ENCODE peak calls at places on chromosomes 5 and 9, in four cellular contexts. E, K, U and L are unnamed samples.

GRCh38 chr9:13705913-13706312 is 426.4 kb upstream of the MPDZ start:
- DNase-seq in E (no peak), K (no peak), U (no peak), L (no peak)

GRCh38 chr5:138601444-138601843 is 26.2 kb upstream of the HSPA9 start:
- DNase-seq in E (no peak), K (no peak), U (no peak), L (no peak)

GRCh38 chr5:136053336-136054121 is 24.7 kb downstream of the TGFBI start:
- DNase-seq in E (no peak), K (peak), U (no peak), L (no peak)

GRCh38 chr9:123036886-123037540 is 3.5 kb downstream of the GPR21 start:
- DNase-seq in E (no peak), K (no peak), U (no peak), L (no peak)

GRCh38 chr9:37608250-37608649 is 15.9 kb upstream of the TOMM5 start:
- DNase-seq in E (no peak), K (no peak), U (no peak), L (no peak)

GRCh38 chr5:54315736-54316135 is 5.4 kb upstream of the ARL15 start:
- DNase-seq in E (no peak), K (no peak), U (no peak), L (no peak)

GRCh38 chr5:141650851-141651727 is at the start of gene FCHSD1:
- DNase-seq in E (peak), K (peak), U (peak), L (peak)

GRCh38 chr9:130872058-130872453 is 24.6 kb downstream of the QRFP start:
- DNase-seq in E (no peak), K (no peak), U (no peak), L (no peak)

GRCh38 chr9:122777935-122778671 is 10.6 kb upstream of the OR5C1 start:
- DNase-seq in E (no peak), K (peak), U (no peak), L (no peak)

GRCh38 chr9:7320139-7320538 is 479.4 kb downstream of the DMAC1 start:
- DNase-seq in E (no peak), K (peak), U (no peak), L (no peak)

GRCh38 chr9:27054841-27055240 is 49.4 kb upstream of the LRRC19 start:
- DNase-seq in E (no peak), K (no peak), U (no peak), L (no peak)

GRCh38 chr5:148091991-148092964 is 28.5 kb downstream of the SPINK5 start:
- DNase-seq in E (no peak), K (no peak), U (no peak), L (no peak)

GRCh38 chr9:132056717-132057429 is 22.8 kb downstream of the MED27 start:
- DNase-seq in E (no peak), K (no peak), U (no peak), L (no peak)

GRCh38 chr5:21649969-21650368 is 1203.2 kb downstream of the CDH12 start:
- DNase-seq in E (no peak), K (no peak), U (no peak), L (no peak)